ENCODE peak calls at places on chromosome 3, in ten cellular contexts. I is left ventricle myocardium inferior, E is prostate gland, O is pancreas, V is stomach, J is breast epithelium, Z is A549, P is astrocyte, D is heart left ventricle, Y is mammary epithelial cell. R is an unnamed sample. For H3K9me3 and H3K4me1, the result is how much of the 10 kb centered on the place peaks cover.

GRCh38 chr3:122916084-122916483 is 111.5 kb downstream of the SEMA5B start:
- DNase-seq in I (no peak), E (no peak), O (no peak), V (no peak), J (no peak), Z (no peak), P (no peak), D (no peak), Y (no peak), R (no peak)

GRCh38 chr3:117893638-117894037 is 1141.0 kb downstream of the IGSF11 start:
- DNase-seq in I (no peak), E (no peak), O (no peak), V (no peak), J (no peak), Z (no peak), P (peak), D (no peak), Y (no peak), R (no peak)

GRCh38 chr3:72301779-72302178 is 516.8 kb upstream of the PROK2 start:
- DNase-seq in I (no peak), E (peak), O (no peak), V (peak), J (peak), Z (no peak), P (no peak), D (no peak), Y (no peak), R (no peak)

GRCh38 chr3:11699083-11699427 is 55.3 kb upstream of the VGLL4 start:
- DNase-seq in I (no peak), E (no peak), O (no peak), V (no peak), J (no peak), Z (no peak), P (peak), D (no peak), Y (peak), R (no peak)

GRCh38 chr3:14640157-14640562 is 11.4 kb upstream of the CCDC174 start:
- DNase-seq in I (no peak), E (no peak), O (no peak), V (no peak), J (no peak), Z (peak), P (no peak), D (no peak), Y (peak), R (peak)

GRCh38 chr3:9778518-9779129 is 8.9 kb upstream of the CAMK1 start:
- DNase-seq in I (no peak), E (no peak), O (no peak), V (no peak), J (no peak), Z (no peak), P (no peak), D (no peak), Y (no peak), R (no peak)

GRCh38 chr3:33645060-33645841 is 72.8 kb downstream of the CLASP2 start:
- DNase-seq in I (no peak), E (no peak), O (no peak), V (no peak), J (no peak), Z (peak), P (peak), D (no peak), Y (peak), R (no peak)

GRCh38 chr3:100080573-100080972 is 33.7 kb downstream of the FILIP1L start:
- DNase-seq in I (no peak), E (no peak), O (no peak), V (no peak), J (no peak), Z (no peak), P (peak), D (no peak), Y (no peak), R (no peak)

GRCh38 chr3:187880438-187880837 is 135.2 kb upstream of the BCL6 start:
- DNase-seq in I (no peak), E (no peak), O (no peak), V (no peak), J (no peak), Z (no peak), P (peak), D (no peak), Y (no peak), R (no peak)

GRCh38 chr3:59809750-59810444 is 760.1 kb upstream of the CFAP20DC start:
- DNase-seq in I (no peak), E (no peak), O (no peak), V (no peak), J (no peak), Z (peak), P (peak), D (no peak), Y (peak), R (no peak)

GRCh38 chr3:127673191-127674098 is 693 bp downstream of the ABTB1 start:
- DNase-seq in I (peak), E (no peak), O (peak), V (peak), J (peak), Z (peak), P (peak), D (peak), Y (no peak), R (peak)

GRCh38 chr3:134426660-134427181 is 52.5 kb upstream of the AMOTL2 start:
- DNase-seq in I (no peak), E (no peak), O (no peak), V (no peak), J (no peak), Z (no peak), P (peak), D (no peak), Y (peak), R (no peak)

GRCh38 chr3:8737301-8737700 is 3.7 kb downstream of the CAV3 start:
- DNase-seq in I (no peak), E (no peak), O (no peak), V (no peak), J (no peak), Z (no peak), P (no peak), D (no peak), Y (no peak), R (no peak)

GRCh38 chr3:97917813-97918536 is 54.3 kb downstream of the RIOX2 start:
- DNase-seq in I (no peak), E (no peak), O (no peak), V (no peak), J (no peak), Z (no peak), P (peak), D (no peak), Y (peak), R (no peak)

GRCh38 chr3:133238015-133238414 is 161.8 kb upstream of the BFSP2 start:
- DNase-seq in I (no peak), E (no peak), O (no peak), V (no peak), J (no peak), Z (no peak), P (peak), D (no peak), Y (no peak), R (no peak)

GRCh38 chr3:50518441-50518840 is 15.0 kb upstream of the CACNA2D2 start:
- DNase-seq in I (no peak), E (no peak), O (no peak), V (no peak), J (no peak), Z (no peak), P (no peak), D (no peak), Y (no peak), R (no peak)

GRCh38 chr3:149401926-149402310 is 24.5 kb upstream of the TM4SF1 start:
- DNase-seq in I (no peak), E (no peak), O (no peak), V (no peak), J (no peak), Z (no peak), P (peak), D (no peak), Y (no peak), R (no peak)

GRCh38 chr3:84904212-84904611 is 54.6 kb upstream of the CADM2 start:
- DNase-seq in I (no peak), E (no peak), O (no peak), V (no peak), J (no peak), Z (no peak), P (no peak), D (no peak), Y (no peak), R (no peak)

GRCh38 chr3:45453887-45454286 is 65.5 kb downstream of the LARS2 start:
- DNase-seq in I (no peak), E (no peak), O (no peak), V (no peak), J (no peak), Z (no peak), P (no peak), D (no peak), Y (no peak), R (no peak)

DNA sequence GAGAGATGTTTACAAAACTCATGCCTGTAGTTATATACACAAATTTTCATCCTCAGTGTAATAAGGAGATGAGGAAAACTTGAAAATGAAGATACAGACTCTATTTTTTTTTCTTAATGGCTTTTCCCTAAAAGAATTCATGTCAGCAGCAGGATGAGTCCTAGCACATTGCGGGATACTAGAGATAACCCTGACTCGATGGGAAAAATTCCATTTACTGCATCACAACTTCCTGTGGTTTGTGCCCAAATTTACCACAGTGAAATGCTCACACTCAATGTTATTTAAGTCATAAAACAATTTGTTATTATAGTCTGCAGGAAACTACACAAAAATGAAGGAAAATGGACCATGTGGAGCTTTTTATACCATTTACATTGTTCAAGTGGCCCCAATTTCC is 581.9 kb upstream of the ZNF717 start:
- DNase-seq in I (no peak), E (no peak), O (no peak), V (no peak), J (no peak), Z (no peak), P (peak), D (no peak), Y (no peak), R (no peak)
- H3K9me3 ChIP-seq in I (under half), E (under half), O (under half), V (under half), J (under half), Z (under half), P (under half), D (under half), Y (under half), R (under half)

DNA sequence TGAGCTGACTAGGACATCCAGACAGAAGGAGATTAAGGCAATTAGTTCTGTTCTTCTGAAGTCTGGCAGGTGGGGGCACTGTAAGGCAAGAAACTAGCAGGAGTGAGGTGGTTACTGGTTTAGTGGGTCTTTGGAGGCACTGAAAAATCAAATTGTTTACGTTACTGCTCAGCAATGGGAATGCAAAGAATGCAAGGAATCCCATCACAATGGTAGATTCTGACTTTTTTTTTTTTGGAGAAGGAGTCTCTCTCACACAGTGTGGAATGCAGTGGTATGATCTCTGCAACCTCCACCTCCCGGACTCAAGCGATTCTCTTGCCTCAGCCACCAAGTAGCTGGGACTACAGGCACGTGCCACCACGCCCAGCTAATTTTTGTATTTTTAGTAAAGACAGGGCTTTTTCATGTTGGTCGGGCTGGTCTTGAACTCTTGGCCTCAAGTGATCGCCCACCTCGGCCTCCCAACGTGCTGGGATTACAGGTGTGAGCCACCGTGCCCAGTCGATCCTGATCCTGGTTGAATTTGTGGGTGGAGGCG is 16.4 kb downstream of the FAM107A start:
- DNase-seq in I (no peak), E (no peak), O (no peak), V (no peak), J (no peak), Z (peak), P (peak), D (no peak), Y (peak), R (no peak)
- TF ChIP-seq CTCF in I (peak), E (no peak), O (no peak), V (no peak), J (no peak), Z (peak), P (peak), D (peak), Y (peak), R (no peak)

GRCh38 chr3:4099607-4100006 is 203.6 kb upstream of the SETMAR start:
- DNase-seq in I (no peak), E (no peak), O (no peak), V (no peak), J (no peak), Z (no peak), P (no peak), D (no peak), Y (no peak), R (no peak)

GRCh38 chr3:4097801-4098200 is 205.4 kb upstream of the SETMAR start:
- DNase-seq in I (no peak), E (no peak), O (no peak), V (no peak), J (no peak), Z (no peak), P (no peak), D (no peak), Y (no peak), R (no peak)
- H3K4me1 ChIP-seq in I (under half), E (under half), O (under half), V (under half), J (under half), Z (under half), P (under half), D (under half), Y (under half), R (under half)

GRCh38 chr3:98974442-98974841 is 72.9 kb upstream of the DCBLD2 start:
- DNase-seq in I (no peak), E (no peak), O (no peak), V (no peak), J (no peak), Z (no peak), P (no peak), D (no peak), Y (no peak), R (no peak)

GRCh38 chr3:98971183-98971681 is 69.7 kb upstream of the DCBLD2 start:
- DNase-seq in I (no peak), E (no peak), O (no peak), V (no peak), J (no peak), Z (no peak), P (peak), D (no peak), Y (peak), R (no peak)

GRCh38 chr3:98969295-98969694 is 67.8 kb upstream of the DCBLD2 start:
- DNase-seq in I (no peak), E (no peak), O (no peak), V (no peak), J (no peak), Z (no peak), P (no peak), D (no peak), Y (no peak), R (no peak)

GRCh38 chr3:98972155-98972554 is 70.7 kb upstream of the DCBLD2 start:
- DNase-seq in I (no peak), E (no peak), O (no peak), V (no peak), J (no peak), Z (no peak), P (peak), D (no peak), Y (peak), R (no peak)

GRCh38 chr3:98972720-98973119 is 71.2 kb upstream of the DCBLD2 start:
- DNase-seq in I (no peak), E (no peak), O (no peak), V (no peak), J (no peak), Z (no peak), P (no peak), D (no peak), Y (no peak), R (no peak)
- H3K9me3 ChIP-seq in I (under half), E (under half), O (under half), V (under half), J (under half), Z (under half), P (under half), D (under half), Y (under half), R (under half)

GRCh38 chr3:194310516-194310915 is 40.6 kb downstream of the CPN2 start:
- DNase-seq in I (no peak), E (no peak), O (no peak), V (no peak), J (no peak), Z (no peak), P (no peak), D (peak), Y (no peak), R (no peak)

GRCh38 chr3:194312743-194313281 is 38.3 kb downstream of the CPN2 start:
- DNase-seq in I (no peak), E (peak), O (no peak), V (no peak), J (no peak), Z (no peak), P (peak), D (peak), Y (no peak), R (no peak)

GRCh38 chr3:194310060-194310481 is 41.1 kb downstream of the CPN2 start:
- DNase-seq in I (no peak), E (no peak), O (no peak), V (no peak), J (no peak), Z (no peak), P (no peak), D (no peak), Y (no peak), R (no peak)

GRCh38 chr3:194312186-194312742 is 38.9 kb downstream of the CPN2 start:
- DNase-seq in I (no peak), E (peak), O (no peak), V (no peak), J (no peak), Z (no peak), P (no peak), D (peak), Y (no peak), R (no peak)

GRCh38 chr3:194311000-194311399 is 40.1 kb downstream of the CPN2 start:
- DNase-seq in I (no peak), E (no peak), O (no peak), V (no peak), J (no peak), Z (no peak), P (no peak), D (no peak), Y (no peak), R (no peak)
- TF ChIP-seq CTCF in I (no peak), E (no peak), O (no peak), V (no peak), J (no peak), Z (no peak), P (no peak), D (no peak), Y (no peak), R (no peak)